ENCODE peak calls at places on chromosomes 4 and X, in eight cellular contexts. Z is NCI-H187, A is anterior cingulate cortex, D is NCI-H2171, M is GM20000, E is fibroblast of lung, L is left ventricle myocardium inferior, U is NCI-H1105. Q is an unnamed sample.

GRCh38 chr4:156606444-156607197 is 365.0 kb downstream of the PDGFC start:
- DNase-seq in Z (no peak), A (no peak), D (no peak), M (no peak), E (peak; percentile 18), L (no peak), U (no peak), Q (no peak)

GRCh38 chr4:139188648-139189416 is 11.8 kb upstream of the ELF2 start:
- DNase-seq in Z (no peak), A (no peak), D (no peak), M (no peak), E (no peak), L (no peak), U (no peak), Q (no peak)

GRCh38 chr4:143357161-143357845 is 20.6 kb downstream of the GAB1 start:
- DNase-seq in Z (no peak), A (no peak), D (no peak), M (no peak), E (no peak), L (no peak), U (no peak), Q (no peak)

GRCh38 chrX:21993265-21993664 is 38.9 kb upstream of the PHEX start:
- DNase-seq in Z (no peak), A (no peak), D (no peak), M (peak; percentile 23), E (peak; percentile 24), L (peak; percentile 18), U (no peak), Q (no peak)

GRCh38 chr4:140609548-140610425 is 41.0 kb upstream of the UCP1 start:
- DNase-seq in Z (peak; percentile 53), A (no peak), D (peak; percentile 42), M (peak; percentile 70), E (peak; percentile 69), L (no peak), U (peak; percentile 31), Q (peak; percentile 53)

GRCh38 chr4:173121044-173121685 is 47.4 kb upstream of the GALNT7 start:
- DNase-seq in Z (no peak), A (no peak), D (peak; percentile 13), M (peak; percentile 30), E (peak; percentile 6), L (no peak), U (no peak), Q (no peak)

GRCh38 chr4:45550766-45551366 is 573.0 kb downstream of the GABRG1 start:
- DNase-seq in Z (no peak), A (no peak), D (no peak), M (no peak), E (no peak), L (no peak), U (no peak), Q (no peak)

GRCh38 chr4:7328913-7329638 is 105.7 kb downstream of the PSAPL1 start:
- DNase-seq in Z (no peak), A (no peak), D (no peak), M (no peak), E (peak; percentile 12), L (peak; percentile 58), U (no peak), Q (no peak)

GRCh38 chr4:6746721-6747689 is 31.0 kb downstream of the BLOC1S4 start:
- DNase-seq in Z (no peak), A (no peak), D (no peak), M (no peak), E (no peak), L (peak; percentile 43), U (peak; percentile 43), Q (no peak)

GRCh38 chr4:72194453-72194852 is 162.7 kb downstream of the NPFFR2 start:
- DNase-seq in Z (no peak), A (no peak), D (no peak), M (no peak), E (no peak), L (no peak), U (no peak), Q (no peak)

GRCh38 chr4:47705326-47705981 is 132.4 kb downstream of the CORIN start:
- DNase-seq in Z (no peak), A (no peak), D (no peak), M (peak; percentile 8), E (peak; percentile 41), L (no peak), U (no peak), Q (peak; percentile 44)

GRCh38 chrX:155179343-155179997 is 36.8 kb upstream of the VBP1 start:
- DNase-seq in Z (no peak), A (no peak), D (no peak), M (peak; percentile 0), E (no peak), L (no peak), U (no peak), Q (no peak)

GRCh38 chrX:56763556-56764152 is 34.6 kb downstream of the NBDY start:
- DNase-seq in Z (no peak), A (no peak), D (no peak), M (no peak), E (no peak), L (no peak), U (no peak), Q (no peak)

GRCh38 chr4:138868562-138868961 is 147.0 kb upstream of the NOCT start:
- DNase-seq in Z (no peak), A (no peak), D (no peak), M (no peak), E (peak; percentile 73), L (no peak), U (no peak), Q (no peak)

GRCh38 chr4:182432819-182433218 is 189.6 kb downstream of the TENM3 start:
- DNase-seq in Z (no peak), A (no peak), D (no peak), M (no peak), E (no peak), L (no peak), U (no peak), Q (no peak)

GRCh38 chrX:55524487-55524886 is 34.8 kb upstream of the USP51 start:
- DNase-seq in Z (no peak), A (no peak), D (no peak), M (no peak), E (peak; percentile 2), L (no peak), U (no peak), Q (no peak)

GRCh38 chrX:143634373-143634685 is 1.6 kb downstream of the SLITRK4 start:
- DNase-seq in Z (no peak), A (no peak), D (no peak), M (no peak), E (no peak), L (no peak), U (no peak), Q (no peak)

GRCh38 chrX:39953027-39953426 is 144.7 kb downstream of the BCOR start:
- DNase-seq in Z (no peak), A (no peak), D (no peak), M (no peak), E (no peak), L (no peak), U (no peak), Q (no peak)

GRCh38 chrX:134246282-134246681 is 9.3 kb downstream of the CCDC160 start:
- DNase-seq in Z (no peak), A (no peak), D (no peak), M (no peak), E (peak; percentile 48), L (no peak), U (no peak), Q (no peak)

GRCh38 chr4:42104521-42104920 is 47.9 kb downstream of the BEND4 start:
- DNase-seq in Z (no peak), A (no peak), D (no peak), M (no peak), E (peak; percentile 51), L (no peak), U (no peak), Q (no peak)

GRCh38 chr4:109294006-109294405 is 8.5 kb downstream of the COL25A1 start:
- DNase-seq in Z (no peak), A (no peak), D (no peak), M (peak; percentile 40), E (no peak), L (no peak), U (no peak), Q (peak; percentile 58)

GRCh38 chr4:185115827-185116232 is 27.2 kb upstream of the SLC25A4 start:
- DNase-seq in Z (no peak), A (no peak), D (peak; percentile 81), M (no peak), E (peak; percentile 99), L (peak; percentile 69), U (peak; percentile 65), Q (no peak)

GRCh38 chr4:33746979-33747378 is 2497.3 kb downstream of the ARAP2 start:
- DNase-seq in Z (no peak), A (no peak), D (no peak), M (no peak), E (peak; percentile 8), L (no peak), U (no peak), Q (no peak)

GRCh38 chr4:4574792-4575191 is 32.9 kb upstream of the STX18 start:
- DNase-seq in Z (peak; percentile 64), A (no peak), D (peak; percentile 2), M (no peak), E (peak; percentile 86), L (peak; percentile 42), U (no peak), Q (no peak)

Q was measured in HAP-1.